ENCODE peak calls at places on chromosomes 16 and 17, in six cellular contexts. C is right cardiac atrium, K is fibroblast of pulmonary artery, V is choroid plexus epithelial cell, R is neural progenitor cell, O is OCI-LY7. A is an unnamed sample.
A peak's percentile ranks its signal among the peaks of the same experiment; 100 is the strongest.

GRCh38 chr17:32488604-32489180 is 1.9 kb downstream of the CDK5R1 start:
- DNase-seq in C (no peak), K (no peak), V (no peak), R (no peak), O (no peak), A (no peak)

GRCh38 chr17:67514998-67515397 is 137.9 kb downstream of the PITPNC1 start:
- DNase-seq in C (no peak), K (no peak), V (no peak), R (no peak), O (no peak), A (no peak)

GRCh38 chr17:57670769-57671545 is 74.1 kb downstream of the CCDC182 start:
- DNase-seq in C (no peak), K (no peak), V (no peak), R (no peak), O (no peak), A (no peak)

GRCh38 chr17:60249517-60249826 is 99.7 kb downstream of the CA4 start:
- DNase-seq in C (no peak), K (peak; percentile 81), V (peak; percentile 13), R (peak; percentile 5), O (no peak), A (no peak)

GRCh38 chr17:45288825-45289224 is 26.9 kb upstream of the SPATA32 start:
- DNase-seq in C (no peak), K (no peak), V (no peak), R (no peak), O (no peak), A (no peak)

GRCh38 chr17:3965123-3965800 is 1.0 kb upstream of the ATP2A3 start:
- DNase-seq in C (peak; percentile 72), K (no peak), V (peak; percentile 28), R (peak; percentile 79), O (peak; percentile 87), A (no peak)

GRCh38 chr17:51154176-51154575 is 817 bp downstream of the NME1 start:
- DNase-seq in C (no peak), K (no peak), V (peak; percentile 35), R (peak; percentile 15), O (peak; percentile 49), A (no peak)

GRCh38 chr17:74585711-74586110 is 6.4 kb downstream of the CD300LD start:
- DNase-seq in C (no peak), K (no peak), V (no peak), R (no peak), O (no peak), A (no peak)

GRCh38 chr17:64024781-64025731 is 4.6 kb upstream of the ICAM2 start:
- DNase-seq in C (no peak), K (peak; percentile 13), V (peak; percentile 30), R (no peak), O (no peak), A (no peak)

GRCh38 chr17:62692721-62693431 is 65.4 kb downstream of the MRC2 start:
- DNase-seq in C (peak; percentile 53), K (peak; percentile 52), V (peak; percentile 50), R (peak; percentile 63), O (no peak), A (peak; percentile 77)

GRCh38 chr17:51372345-51373004 is 112.1 kb downstream of the UTP18 start:
- DNase-seq in C (peak; percentile 32), K (peak; percentile 55), V (peak; percentile 67), R (peak; percentile 19), O (peak; percentile 94), A (no peak)

DNA sequence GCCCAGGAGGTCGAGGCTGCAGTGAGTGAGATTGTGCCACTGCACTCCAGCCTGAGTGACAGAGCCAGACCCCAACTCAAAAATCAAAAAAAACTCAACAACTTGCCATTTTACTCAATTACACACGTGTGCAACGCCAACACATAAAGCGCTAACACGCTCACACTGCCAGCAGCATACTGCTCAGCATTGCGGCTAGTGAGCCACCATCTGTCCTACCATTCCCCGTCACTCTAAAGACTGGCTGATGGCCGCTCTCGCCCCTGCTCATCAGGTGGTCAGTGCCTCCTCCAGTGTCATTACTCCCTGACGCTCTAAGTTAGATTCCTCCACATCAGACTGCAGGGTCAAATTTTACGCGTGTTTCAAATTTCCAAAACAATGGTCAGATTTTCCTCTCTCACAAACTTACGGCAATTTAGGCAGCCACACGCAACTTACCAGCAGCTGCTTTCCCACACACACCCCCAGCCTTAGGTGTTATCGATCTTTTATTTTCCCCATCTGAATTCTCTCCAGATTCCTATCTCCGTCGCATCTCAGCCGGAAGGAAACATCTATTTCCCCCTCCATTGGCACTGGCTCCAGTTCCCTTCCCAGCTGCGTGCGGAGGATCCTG is 240.8 kb downstream of the C16orf95 start:
- DNase-seq in C (no peak), K (no peak), V (no peak), R (no peak), O (no peak), A (no peak)
- H3K4me3 ChIP-seq in C (no peak overlapping the region), K (no peak overlapping the region), V (no peak overlapping the region), R (no peak overlapping the region), O (no peak overlapping the region), A (no peak overlapping the region)

GRCh38 chr16:55324491-55325447 is 766 bp downstream of the IRX6 start:
- DNase-seq in C (no peak), K (no peak), V (no peak), R (peak; percentile 56), O (no peak), A (no peak)

GRCh38 chr16:55326261-55326802 is 2.3 kb downstream of the IRX6 start:
- DNase-seq in C (no peak), K (no peak), V (no peak), R (peak; percentile 22), O (no peak), A (no peak)

GRCh38 chr16:55322327-55322726 is 1.7 kb upstream of the IRX6 start:
- DNase-seq in C (no peak), K (no peak), V (no peak), R (no peak), O (no peak), A (no peak)

GRCh38 chr16:55325458-55326109 is 1.6 kb downstream of the IRX6 start:
- DNase-seq in C (no peak), K (no peak), V (no peak), R (no peak), O (no peak), A (no peak)

GRCh38 chr16:55323637-55324490 is at the start of gene IRX6:
- DNase-seq in C (peak; percentile 27), K (no peak), V (no peak), R (peak; percentile 84), O (no peak), A (peak; percentile 93)
- H3K4me3 ChIP-seq in C (no peak within 1 kb of the TSS), K (no peak within 1 kb of the TSS), V (no peak within 1 kb of the TSS), R (peak within 1 kb of the TSS; percentile 64), O (no peak within 1 kb of the TSS), A (peak within 1 kb of the TSS; percentile 32)

GRCh38 chr16:30382398-30383015 is at the start of gene SEPTIN1:
- DNase-seq in C (no peak), K (no peak), V (no peak), R (no peak), O (peak; percentile 88), A (no peak)

GRCh38 chr16:30379165-30379783 is 3.1 kb downstream of the SEPTIN1 start:
- DNase-seq in C (no peak), K (no peak), V (no peak), R (no peak), O (no peak), A (no peak)

GRCh38 chr16:30380072-30380471 is 2.3 kb downstream of the SEPTIN1 start:
- DNase-seq in C (no peak), K (no peak), V (no peak), R (no peak), O (no peak), A (no peak)

GRCh38 chr16:30380801-30381208 is 1.6 kb downstream of the SEPTIN1 start:
- DNase-seq in C (no peak), K (no peak), V (no peak), R (no peak), O (no peak), A (no peak)

GRCh38 chr16:30381351-30382041 is 865 bp downstream of the SEPTIN1 start:
- DNase-seq in C (no peak), K (no peak), V (no peak), R (no peak), O (peak; percentile 67), A (no peak)
- H3K4me3 ChIP-seq in C (no peak overlapping the region), K (no peak overlapping the region), V (no peak overlapping the region), R (no peak overlapping the region), O (peak overlapping the region; percentile 85), A (no peak overlapping the region)

GRCh38 chr17:78882546-78883089 is 20.4 kb downstream of the CEP295NL start:
- DNase-seq in C (no peak), K (no peak), V (no peak), R (no peak), O (no peak), A (no peak)

GRCh38 chr17:78884876-78885667 is 17.9 kb downstream of the CEP295NL start:
- DNase-seq in C (no peak), K (no peak), V (no peak), R (no peak), O (no peak), A (no peak)

GRCh38 chr17:78883090-78883532 is 19.9 kb downstream of the CEP295NL start:
- DNase-seq in C (peak; percentile 87), K (peak; percentile 79), V (peak; percentile 78), R (no peak), O (no peak), A (no peak)

GRCh38 chr17:78884148-78884870 is 18.7 kb downstream of the CEP295NL start:
- DNase-seq in C (no peak), K (peak; percentile 19), V (no peak), R (peak; percentile 41), O (no peak), A (no peak)

DNA sequence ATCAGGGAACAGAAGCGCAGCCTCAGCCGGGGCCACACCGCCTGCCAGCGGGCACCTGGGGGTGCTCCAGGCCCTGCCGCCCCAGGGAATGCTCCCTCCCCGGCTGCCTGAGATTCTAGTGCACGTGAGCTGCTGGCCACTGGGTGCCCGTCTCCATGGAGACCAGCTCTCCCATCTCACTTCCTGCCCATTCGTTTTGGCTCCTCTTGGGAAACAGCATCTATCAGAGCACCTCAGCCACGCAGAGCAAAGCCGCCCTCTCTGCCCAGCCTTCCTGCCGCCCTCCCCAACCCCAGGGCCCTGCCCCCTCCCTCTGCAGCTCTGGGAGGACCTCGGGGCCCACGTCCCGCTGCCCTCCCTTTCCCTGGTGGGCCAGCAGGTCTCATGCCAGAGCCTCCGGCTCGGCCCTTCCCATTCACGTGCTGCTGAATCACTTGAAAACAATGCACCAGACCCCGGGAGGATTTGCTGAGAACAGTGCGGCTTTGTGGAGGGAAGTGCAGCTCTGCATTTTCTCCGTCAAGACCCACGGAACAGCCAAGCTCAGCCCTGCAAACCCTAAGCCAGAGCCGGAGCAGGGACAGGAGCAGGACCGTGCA is 19.4 kb downstream of the CEP295NL start:
- DNase-seq in C (peak; percentile 89), K (peak; percentile 98), V (peak; percentile 96), R (peak; percentile 90), O (no peak), A (peak; percentile 68)
- H3K4me3 ChIP-seq in C (no peak overlapping the region), K (peak overlapping the region; percentile 40), V (peak overlapping the region; percentile 33), R (peak overlapping the region; percentile 9), O (no peak overlapping the region), A (peak overlapping the region; percentile 19)

GRCh38 chr16:15835136-15835878 is 21.5 kb downstream of the MYH11 start:
- DNase-seq in C (no peak), K (no peak), V (no peak), R (no peak), O (peak; percentile 27), A (no peak)
- H3K4me3 ChIP-seq in C (no peak overlapping the region), K (no peak overlapping the region), V (no peak overlapping the region), R (no peak overlapping the region), O (no peak overlapping the region), A (no peak overlapping the region)